ENCODE peak calls at places on chromosomes 4 and X, in nine cellular contexts. L is foreskin keratinocyte, I is ovary, N is tibial nerve, K is endodermal cell, E is neural progenitor cell, J is fibroblast of lung, F is tibial artery, D is colonic mucosa. P is an unnamed sample.

GRCh38 chrX:2677764-2678163 is 13.3 kb upstream of the CD99 start:
- DNase-seq in L (peak; percentile 86), I (peak; percentile 89), N (peak; percentile 51), K (peak; percentile 66), E (no peak), J (peak; percentile 99), F (peak; percentile 90), D (peak; percentile 73), P (peak; percentile 74)

GRCh38 chrX:101287402-101287801 is 3.7 kb downstream of the TAF7L start:
- DNase-seq in L (peak; percentile 31), I (no peak), N (no peak), K (no peak), E (peak; percentile 46), J (peak; percentile 56), F (no peak), D (peak; percentile 31), P (no peak)

GRCh38 chr4:108559911-108560310 is 60.5 kb upstream of the RPL34 start:
- DNase-seq in L (no peak), I (no peak), N (no peak), K (no peak), E (no peak), J (no peak), F (no peak), D (no peak), P (no peak)

GRCh38 chrX:43560247-43560946 is 95.7 kb upstream of the MAOA start:
- DNase-seq in L (no peak), I (no peak), N (no peak), K (no peak), E (no peak), J (no peak), F (no peak), D (no peak), P (no peak)

GRCh38 chrX:32480019-32480418 is 731.3 kb downstream of the DMD start:
- DNase-seq in L (no peak), I (no peak), N (no peak), K (no peak), E (no peak), J (no peak), F (no peak), D (no peak), P (no peak)

GRCh38 chr4:151835467-151835866 is 74.7 kb upstream of the GATB start:
- DNase-seq in L (no peak), I (no peak), N (no peak), K (no peak), E (no peak), J (no peak), F (no peak), D (no peak), P (no peak)

GRCh38 chrX:44874481-44875184 is 1.6 kb downstream of the KDM6A start:
- DNase-seq in L (peak; percentile 15), I (peak; percentile 27), N (no peak), K (peak; percentile 63), E (peak; percentile 48), J (peak; percentile 37), F (no peak), D (peak; percentile 66), P (peak; percentile 64)

GRCh38 chrX:151985955-151986354 is 11.5 kb upstream of the GABRE start:
- DNase-seq in L (no peak), I (no peak), N (no peak), K (no peak), E (no peak), J (peak; percentile 9), F (peak; percentile 64), D (peak; percentile 35), P (peak; percentile 61)

GRCh38 chrX:152635941-152636340 is 1.8 kb upstream of the GABRQ start:
- DNase-seq in L (peak; percentile 29), I (no peak), N (peak; percentile 13), K (peak; percentile 84), E (peak; percentile 74), J (peak; percentile 61), F (no peak), D (peak; percentile 24), P (no peak)

GRCh38 chrX:149129767-149130166 is 375.3 kb downstream of the IDS start:
- DNase-seq in L (peak; percentile 9), I (no peak), N (no peak), K (no peak), E (no peak), J (peak; percentile 5), F (no peak), D (no peak), P (no peak)

GRCh38 chrX:9493936-9494335 is 29.1 kb downstream of the TBL1X start:
- DNase-seq in L (no peak), I (no peak), N (no peak), K (no peak), E (no peak), J (no peak), F (no peak), D (no peak), P (no peak)

GRCh38 chr4:33400504-33400903 is 2680.3 kb downstream of the PCDH7 start:
- DNase-seq in L (no peak), I (no peak), N (no peak), K (no peak), E (no peak), J (no peak), F (no peak), D (no peak), P (no peak)

GRCh38 chr4:39814403-39815185 is 116.7 kb downstream of the UBE2K start:
- DNase-seq in L (peak; percentile 26), I (no peak), N (no peak), K (no peak), E (peak; percentile 26), J (peak; percentile 46), F (no peak), D (no peak), P (no peak)

GRCh38 chr4:94332983-94333590 is 9.5 kb downstream of the HPGDS start:
- DNase-seq in L (no peak), I (no peak), N (no peak), K (peak; percentile 72), E (peak; percentile 71), J (no peak), F (no peak), D (no peak), P (no peak)

GRCh38 chr4:95190751-95191436 is 357.9 kb downstream of the UNC5C start:
- DNase-seq in L (peak; percentile 54), I (no peak), N (no peak), K (peak; percentile 49), E (peak; percentile 91), J (no peak), F (no peak), D (no peak), P (no peak)

GRCh38 chrX:13081385-13082285 is 37.2 kb upstream of the FAM9C start:
- DNase-seq in L (no peak), I (no peak), N (no peak), K (no peak), E (no peak), J (peak; percentile 50), F (no peak), D (no peak), P (no peak)

GRCh38 chrX:102988517-102988916 is 51.4 kb downstream of the RAB40AL start:
- DNase-seq in L (no peak), I (no peak), N (no peak), K (no peak), E (no peak), J (no peak), F (no peak), D (no peak), P (no peak)
- H3K4me1 ChIP-seq in L (no peaks in the 10 kb centered on the region), I (no peaks in the 10 kb centered on the region), N (no peaks in the 10 kb centered on the region), K (no peaks in the 10 kb centered on the region), E (no peaks in the 10 kb centered on the region), J (no peaks in the 10 kb centered on the region), F (no peaks in the 10 kb centered on the region), D (no peaks in the 10 kb centered on the region), P (no peaks in the 10 kb centered on the region)

GRCh38 chrX:77453190-77453589 is 6.0 kb downstream of the FGF16 start:
- DNase-seq in L (no peak), I (no peak), N (no peak), K (no peak), E (no peak), J (no peak), F (no peak), D (no peak), P (no peak)

GRCh38 chrX:77448170-77448569 is 981 bp downstream of the FGF16 start:
- DNase-seq in L (no peak), I (no peak), N (no peak), K (no peak), E (peak; percentile 7), J (no peak), F (no peak), D (no peak), P (no peak)

GRCh38 chrX:77450415-77450814 is 3.2 kb downstream of the FGF16 start:
- DNase-seq in L (no peak), I (no peak), N (no peak), K (no peak), E (no peak), J (no peak), F (no peak), D (no peak), P (no peak)

GRCh38 chrX:77447339-77448149 is at the start of gene FGF16:
- DNase-seq in L (no peak), I (no peak), N (no peak), K (peak; percentile 66), E (peak; percentile 48), J (no peak), F (no peak), D (no peak), P (no peak)

DNA sequence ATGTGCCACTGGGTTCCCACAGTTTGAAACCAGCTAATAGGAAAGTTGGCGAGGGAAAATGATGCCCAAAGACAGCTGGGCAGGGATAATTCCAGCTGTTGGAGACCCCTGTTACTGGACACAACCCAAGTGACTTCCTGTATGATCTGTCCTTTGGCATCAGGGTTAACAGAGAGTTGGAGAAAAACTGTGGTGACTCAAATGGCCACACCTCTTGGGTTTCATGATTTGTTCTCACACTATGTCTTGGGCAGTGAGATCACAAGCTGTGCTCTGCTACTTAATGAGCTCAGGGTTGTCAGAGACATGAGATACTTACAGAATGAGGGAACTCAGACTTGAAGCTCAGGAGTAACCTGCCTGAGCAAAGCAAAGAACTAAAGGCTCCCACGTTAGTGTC is 3.9 kb downstream of the FGF16 start:
- DNase-seq in L (peak; percentile 54), I (no peak), N (no peak), K (no peak), E (no peak), J (peak; percentile 48), F (no peak), D (no peak), P (no peak)
- TF ChIP-seq CTCF in L (no peak), I (no peak), N (no peak), K (no peak), E (no peak), J (no peak), F (no peak), D (no peak), P (no peak)

GRCh38 chr4:18754180-18754579 is 732.6 kb upstream of the LCORL start:
- DNase-seq in L (peak; percentile 6), I (no peak), N (no peak), K (no peak), E (no peak), J (no peak), F (no peak), D (no peak), P (no peak)
- H3K27me3 ChIP-seq in L (no peaks in the 10 kb centered on the region), I (no peaks in the 10 kb centered on the region), N (no peaks in the 10 kb centered on the region), K (no peaks in the 10 kb centered on the region), E (no peaks in the 10 kb centered on the region), J (no peaks in the 10 kb centered on the region), F (no peaks in the 10 kb centered on the region), D (no peaks in the 10 kb centered on the region), P (no peaks in the 10 kb centered on the region)

DNA sequence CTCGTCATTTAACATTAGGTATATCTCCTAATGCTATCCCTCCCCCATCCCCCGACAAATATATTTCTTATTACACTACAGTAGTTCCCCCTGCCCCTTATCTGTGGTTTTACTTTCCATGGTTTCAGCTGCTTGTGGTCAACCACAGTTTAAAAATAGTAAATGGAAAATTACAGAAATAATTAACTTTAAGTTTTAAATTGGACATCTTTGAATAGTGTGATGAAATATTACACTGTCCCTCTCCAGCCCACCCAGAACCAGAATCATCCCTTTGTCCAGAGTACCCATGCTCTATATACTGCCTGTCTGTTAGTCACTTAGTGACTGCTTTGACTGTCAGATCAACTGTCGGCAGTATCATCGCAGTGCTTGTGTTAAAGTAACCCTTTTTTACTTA is 47.4 kb upstream of the VEGFC start:
- DNase-seq in L (no peak), I (no peak), N (no peak), K (no peak), E (no peak), J (peak; percentile 55), F (no peak), D (no peak), P (no peak)
- H3K4me1 ChIP-seq in L (peaks cover 44% of the 10 kb centered on the region), I (no peaks in the 10 kb centered on the region), N (no peaks in the 10 kb centered on the region), K (no peaks in the 10 kb centered on the region), E (no peaks in the 10 kb centered on the region), J (peaks cover 18% of the 10 kb centered on the region), F (no peaks in the 10 kb centered on the region), D (no peaks in the 10 kb centered on the region), P (no peaks in the 10 kb centered on the region)